ENCODE peak calls at places on chromosomes 5 and 9, in five cellular contexts. A is colonic mucosa; R is uterus; D is GM12878; Y is CD8-positive, alpha-beta memory T cell. K is an unnamed sample. For H3K36me3, the result is how much of the 10 kb centered on the place peaks cover.

GRCh38 chr9:91029621-91030361 is 228.2 kb downstream of the SYK start:
- DNase-seq in D (no peak), R (no peak), Y (no peak), A (no peak), K (no peak)

GRCh38 chr5:83632874-83633273 is 87.8 kb downstream of the HAPLN1 start:
- DNase-seq in D (no peak), A (no peak), Y (no peak), R (no peak), K (peak)

GRCh38 chr5:191949-192690 is 825 bp downstream of the LRRC14B start:
- DNase-seq in D (no peak), Y (no peak), R (no peak), A (no peak), K (no peak)

GRCh38 chr9:136349546-136349945 is 14.0 kb downstream of the DNLZ start:
- DNase-seq in R (no peak), A (no peak), Y (no peak), D (no peak), K (no peak)

GRCh38 chr9:114348906-114349482 is 19.3 kb downstream of the ORM2 start:
- DNase-seq in D (peak), A (peak), Y (peak), R (peak), K (peak)

GRCh38 chr5:86030753-86031152 is 587.0 kb upstream of the COX7C start:
- DNase-seq in R (no peak), A (no peak), D (no peak), Y (no peak), K (no peak)

GRCh38 chr5:88553926-88554325 is 285.3 kb upstream of the TMEM161B start:
- DNase-seq in D (no peak), Y (no peak), R (no peak), A (no peak), K (no peak)

GRCh38 chr5:105961572-105961971 is 1709.2 kb downstream of the EFNA5 start:
- DNase-seq in A (no peak), Y (no peak), D (no peak), R (no peak), K (no peak)

GRCh38 chr5:73135021-73135420 is 14.6 kb downstream of the TMEM171 start:
- DNase-seq in A (no peak), D (no peak), R (no peak), Y (no peak), K (no peak)

GRCh38 chr9:76521244-76521673 is 62.3 kb downstream of the GCNT1 start:
- DNase-seq in D (no peak), R (no peak), Y (no peak), A (no peak), K (peak)

GRCh38 chr5:78953092-78953800 is 31.9 kb downstream of the ARSB start:
- DNase-seq in R (no peak), Y (no peak), A (no peak), D (no peak), K (no peak)

GRCh38 chr5:42912184-42912766 is 100.6 kb upstream of the SELENOP start:
- DNase-seq in R (no peak), D (no peak), Y (peak), A (no peak), K (no peak)

GRCh38 chr5:16345454-16345853 is 120.1 kb downstream of the ZNF622 start:
- DNase-seq in Y (no peak), D (no peak), R (no peak), A (peak), K (no peak)

GRCh38 chr9:69961834-69962233 is 81.8 kb upstream of the MAMDC2 start:
- DNase-seq in Y (no peak), D (no peak), R (no peak), A (no peak), K (no peak)

GRCh38 chr9:34047864-34048729 is 590 bp downstream of the UBAP2 start:
- DNase-seq in Y (no peak), A (peak), R (peak), D (no peak), K (no peak)

GRCh38 chr9:35073276-35073607 is 817 bp upstream of the VCP start:
- DNase-seq in R (no peak), Y (no peak), D (no peak), A (no peak), K (no peak)
- H3K36me3 ChIP-seq in R (under half), Y (under half), D (under half), A (under half), K (under half)

GRCh38 chr9:16245756-16246440 is 624.6 kb downstream of the BNC2 start:
- DNase-seq in A (no peak), D (no peak), Y (no peak), R (no peak), K (no peak)

GRCh38 chr9:16241231-16241630 is 629.2 kb downstream of the BNC2 start:
- DNase-seq in Y (no peak), A (no peak), D (no peak), R (no peak), K (no peak)

GRCh38 chr9:16246785-16247184 is 623.7 kb downstream of the BNC2 start:
- DNase-seq in D (no peak), Y (no peak), R (no peak), A (no peak), K (no peak)

GRCh38 chr9:16247188-16247875 is 623.1 kb downstream of the BNC2 start:
- DNase-seq in A (no peak), R (no peak), D (no peak), Y (no peak), K (peak)

DNA sequence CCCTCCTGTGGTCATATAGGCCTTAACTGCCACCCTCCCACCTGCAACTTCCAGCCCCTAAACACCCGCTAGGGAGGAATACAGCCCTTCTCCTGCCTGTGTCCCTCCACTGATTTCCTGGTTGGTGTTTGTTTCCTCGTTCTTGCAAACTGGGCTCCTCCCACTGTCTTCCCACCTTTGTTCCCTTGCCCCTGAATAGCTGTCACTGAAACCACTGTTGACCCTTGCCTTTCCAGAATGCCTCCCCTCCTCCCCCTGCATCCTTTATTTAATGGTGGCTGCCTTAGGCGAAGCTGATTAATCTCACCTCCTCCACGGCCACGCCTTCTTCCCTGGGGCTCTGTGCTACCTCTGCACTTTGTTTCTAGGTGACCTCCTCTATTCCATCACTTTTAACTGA is 626.7 kb downstream of the BNC2 start:
- DNase-seq in A (peak), Y (no peak), R (no peak), D (no peak), K (no peak)
- H3K4me3 ChIP-seq in A (no peak), Y (no peak), R (no peak), D (no peak), K (no peak)

GRCh38 chr5:139312075-139312474 is 18.5 kb downstream of the MATR3 start:
- DNase-seq in Y (no peak), A (no peak), D (no peak), R (no peak), K (no peak)
- H3K36me3 ChIP-seq in Y (under half), A (under half), D (under half), R (under half), K (under half)

GRCh38 chr9:109477269-109478203 is 20.6 kb downstream of the PTPN3 start:
- DNase-seq in D (peak), R (no peak), Y (no peak), A (peak), K (peak)

GRCh38 chr9:109479822-109480221 is 18.3 kb downstream of the PTPN3 start:
- DNase-seq in Y (no peak), A (no peak), R (no peak), D (no peak), K (no peak)

GRCh38 chr9:109478665-109479380 is 19.3 kb downstream of the PTPN3 start:
- DNase-seq in D (no peak), Y (no peak), A (no peak), R (no peak), K (no peak)

GRCh38 chr9:109476781-109477268 is 21.3 kb downstream of the PTPN3 start:
- DNase-seq in R (no peak), A (peak), D (no peak), Y (no peak), K (peak)

GRCh38 chr9:109478204-109478563 is 19.9 kb downstream of the PTPN3 start:
- DNase-seq in D (no peak), A (no peak), R (no peak), Y (no peak), K (no peak)
- H3K4me3 ChIP-seq in D (no peak), A (no peak), R (no peak), Y (no peak), K (no peak)

GRCh38 chr9:121768416-121769015 is 117.1 kb downstream of the DAB2IP start:
- DNase-seq in A (no peak), R (no peak), D (no peak), Y (no peak), K (no peak)

GRCh38 chr9:121770415-121771273 is 119.2 kb downstream of the DAB2IP start:
- DNase-seq in A (no peak), R (no peak), D (no peak), Y (no peak), K (no peak)

GRCh38 chr9:121771418-121771817 is 120.0 kb downstream of the DAB2IP start:
- DNase-seq in A (no peak), Y (no peak), D (no peak), R (peak), K (no peak)

GRCh38 chr9:121771851-121772599 is 120.6 kb downstream of the DAB2IP start:
- DNase-seq in A (no peak), Y (no peak), D (no peak), R (peak), K (no peak)

GRCh38 chr9:121769939-121770338 is 118.5 kb downstream of the DAB2IP start:
- DNase-seq in R (no peak), D (no peak), Y (no peak), A (no peak), K (no peak)
- H3K36me3 ChIP-seq in R (under half), D (under half), Y (under half), A (under half), K (under half)

GRCh38 chr5:95823738-95824609 is 1.4 kb upstream of the GLRX start:
- DNase-seq in Y (peak), D (no peak), R (peak), A (peak), K (peak)
- H3K4me3 ChIP-seq in Y (peak), D (peak), R (peak), A (peak), K (no peak)

K was measured in kidney epithelial cell.